ENCODE peak calls at places on chromosomes 7 and 10, in ten cellular contexts. A, E, K, Y, B, N, P, S, T and F are unnamed samples.

GRCh38 chr7:105828141-105828540 is 48.3 kb downstream of the ATXN7L1 start:
- DNase-seq in A (no peak), E (no peak), K (no peak), Y (no peak), B (no peak), N (no peak), P (no peak), S (no peak), T (no peak), F (no peak)

GRCh38 chr7:16652888-16653287 is 6.9 kb downstream of the BZW2 start:
- DNase-seq in A (no peak), E (no peak), K (no peak), Y (no peak), B (no peak), N (no peak), P (peak; percentile 86), S (no peak), T (no peak), F (no peak)

GRCh38 chr7:70884446-70884764 is 247.5 kb upstream of the GALNT17 start:
- DNase-seq in A (no peak), E (no peak), K (no peak), Y (peak; percentile 53), B (no peak), N (no peak), P (no peak), S (no peak), T (no peak), F (no peak)

GRCh38 chr7:5450549-5451327 is 27.1 kb upstream of the TNRC18 start:
- DNase-seq in A (no peak), E (peak; percentile 84), K (no peak), Y (no peak), B (peak; percentile 81), N (no peak), P (peak; percentile 56), S (peak; percentile 72), T (no peak), F (peak; percentile 94)

GRCh38 chr10:71124921-71125748 is 87.2 kb upstream of the UNC5B start:
- DNase-seq in A (no peak), E (no peak), K (peak; percentile 55), Y (no peak), B (no peak), N (no peak), P (no peak), S (no peak), T (peak; percentile 60), F (no peak)

GRCh38 chr7:50818324-50818723 is 35.6 kb upstream of the GRB10 start:
- DNase-seq in A (no peak), E (no peak), K (no peak), Y (no peak), B (no peak), N (peak; percentile 69), P (peak; percentile 27), S (no peak), T (no peak), F (no peak)

GRCh38 chr7:121547341-121548092 is 151.4 kb upstream of the FAM3C start:
- DNase-seq in A (peak; percentile 11), E (no peak), K (no peak), Y (no peak), B (no peak), N (no peak), P (no peak), S (peak; percentile 18), T (no peak), F (peak; percentile 51)

GRCh38 chr10:12634532-12634931 is 285.2 kb downstream of the CAMK1D start:
- DNase-seq in A (no peak), E (no peak), K (no peak), Y (no peak), B (no peak), N (no peak), P (no peak), S (no peak), T (peak; percentile 89), F (no peak)

GRCh38 chr7:131544449-131545425 is 11.7 kb downstream of the PODXL start:
- DNase-seq in A (no peak), E (peak; percentile 51), K (no peak), Y (no peak), B (peak; percentile 71), N (no peak), P (no peak), S (no peak), T (no peak), F (peak; percentile 84)

GRCh38 chr10:28903063-28903462 is 225.7 kb downstream of the BAMBI start:
- DNase-seq in A (no peak), E (no peak), K (no peak), Y (no peak), B (no peak), N (no peak), P (no peak), S (no peak), T (no peak), F (no peak)

GRCh38 chr10:24128066-24128751 is 80.7 kb upstream of the KIAA1217 start:
- DNase-seq in A (no peak), E (no peak), K (no peak), Y (no peak), B (no peak), N (no peak), P (no peak), S (no peak), T (no peak), F (no peak)

GRCh38 chr7:42407828-42408227 is 170.8 kb upstream of the GLI3 start:
- DNase-seq in A (no peak), E (no peak), K (no peak), Y (no peak), B (no peak), N (no peak), P (no peak), S (no peak), T (no peak), F (no peak)

GRCh38 chr7:79666472-79666871 is 213.0 kb upstream of the MAGI2 start:
- DNase-seq in A (no peak), E (no peak), K (no peak), Y (no peak), B (no peak), N (no peak), P (no peak), S (no peak), T (no peak), F (no peak)

GRCh38 chr7:80830584-80831319 is 88.1 kb downstream of the SEMA3C start:
- DNase-seq in A (no peak), E (no peak), K (no peak), Y (no peak), B (no peak), N (no peak), P (no peak), S (no peak), T (no peak), F (no peak)

GRCh38 chr7:141456298-141456697 is 94.9 kb upstream of the AGK start:
- DNase-seq in A (no peak), E (no peak), K (no peak), Y (no peak), B (no peak), N (no peak), P (no peak), S (no peak), T (no peak), F (no peak)

GRCh38 chr10:15787426-15787825 is 67.7 kb upstream of the ITGA8 start:
- DNase-seq in A (no peak), E (no peak), K (no peak), Y (no peak), B (no peak), N (no peak), P (no peak), S (no peak), T (no peak), F (no peak)

GRCh38 chr7:107687656-107688055 is 27.0 kb downstream of the SLC26A4 start:
- DNase-seq in A (no peak), E (no peak), K (no peak), Y (no peak), B (no peak), N (no peak), P (no peak), S (no peak), T (peak; percentile 45), F (no peak)

GRCh38 chr7:1681581-1681980 is 11.5 kb downstream of the ELFN1 start:
- DNase-seq in A (no peak), E (peak; percentile 32), K (no peak), Y (no peak), B (peak; percentile 35), N (peak; percentile 24), P (no peak), S (no peak), T (no peak), F (no peak)

GRCh38 chr10:100745882-100746412 is 565 bp downstream of the PAX2 start:
- DNase-seq in A (no peak), E (no peak), K (no peak), Y (no peak), B (peak; percentile 37), N (no peak), P (no peak), S (no peak), T (no peak), F (peak; percentile 56)

GRCh38 chr7:143222782-143223181 is 945 bp downstream of the TAS2R40 start:
- DNase-seq in A (no peak), E (peak; percentile 88), K (no peak), Y (no peak), B (no peak), N (no peak), P (no peak), S (no peak), T (no peak), F (no peak)
- TF ChIP-seq POLR2AphosphoS5 in A (no peak), E (no peak), K (no peak), Y (no peak), B (no peak), N (no peak), P (no peak), S (no peak), T (no peak), F (no peak)

DNA sequence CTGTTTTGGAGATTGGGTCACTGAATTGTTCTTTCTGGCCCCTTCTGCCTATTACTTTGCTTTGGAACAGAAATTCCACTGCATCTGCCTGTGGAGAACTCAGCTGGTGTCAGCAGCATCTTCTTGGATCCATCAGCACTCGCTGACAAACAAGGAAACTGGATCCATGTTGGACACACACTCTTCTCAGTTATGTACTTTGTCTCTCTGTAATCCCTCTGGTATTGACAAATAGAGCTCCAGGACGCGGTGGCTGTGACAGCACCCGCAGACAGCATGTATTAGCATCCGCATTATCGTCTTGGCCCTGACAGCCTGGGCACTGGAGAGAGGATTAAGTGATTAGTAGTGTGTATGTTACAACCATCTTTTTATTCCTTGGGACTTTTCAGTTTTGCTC is 73.0 kb upstream of the BMPER start:
- DNase-seq in A (no peak), E (no peak), K (no peak), Y (no peak), B (no peak), N (no peak), P (no peak), S (no peak), T (peak; percentile 87), F (no peak)
- TF ChIP-seq POLR2AphosphoS5 in A (no peak), E (no peak), K (no peak), Y (no peak), B (no peak), N (no peak), P (peak; percentile 19), S (no peak), T (no peak), F (no peak)

GRCh38 chr7:150340024-150340749 is 1.2 kb downstream of the RARRES2 start:
- DNase-seq in A (no peak), E (no peak), K (no peak), Y (no peak), B (peak; percentile 79), N (no peak), P (no peak), S (no peak), T (no peak), F (no peak)
- TF ChIP-seq POLR2AphosphoS5 in A (no peak), E (peak; percentile 63), K (no peak), Y (no peak), B (peak; percentile 58), N (no peak), P (no peak), S (no peak), T (peak; percentile 40), F (no peak)

GRCh38 chr10:78905940-78906308 is 162.8 kb upstream of the ZMIZ1 start:
- DNase-seq in A (no peak), E (peak; percentile 52), K (peak; percentile 42), Y (no peak), B (no peak), N (no peak), P (no peak), S (no peak), T (no peak), F (no peak)
- TF ChIP-seq POLR2AphosphoS5 in A (no peak), E (no peak), K (no peak), Y (no peak), B (no peak), N (no peak), P (no peak), S (no peak), T (no peak), F (no peak)